ENCODE peak calls at places on chromosomes 12 and 14, in ten cellular contexts. X, W, G, O, A, Z, L, E, I and M are unnamed samples.

GRCh38 chr12:18261273-18261672 is at the start of gene PIK3C2G:
- DNase-seq in X (no peak), W (no peak), G (peak), O (no peak), A (no peak), Z (no peak), L (no peak), E (no peak), I (no peak), M (no peak)

GRCh38 chr14:65164068-65164824 is 61.9 kb upstream of the MAX start:
- DNase-seq in X (no peak), W (peak), G (no peak), O (peak), A (no peak), Z (no peak), L (peak), E (no peak), I (no peak), M (peak)

GRCh38 chr14:43003845-43004244 is 1397.2 kb downstream of the LRFN5 start:
- DNase-seq in X (peak), W (peak), G (no peak), O (no peak), A (no peak), Z (no peak), L (peak), E (no peak), I (no peak), M (peak)

GRCh38 chr14:31172084-31172483 is 35.5 kb downstream of the HECTD1 start:
- DNase-seq in X (peak), W (peak), G (no peak), O (no peak), A (no peak), Z (no peak), L (no peak), E (no peak), I (no peak), M (peak)

GRCh38 chr14:78403278-78403815 is 233.2 kb downstream of the NRXN3 start:
- DNase-seq in X (peak), W (no peak), G (no peak), O (no peak), A (no peak), Z (no peak), L (peak), E (no peak), I (no peak), M (peak)

GRCh38 chr14:75277796-75278421 is 719 bp upstream of the FOS start:
- DNase-seq in X (no peak), W (peak), G (no peak), O (no peak), A (no peak), Z (no peak), L (no peak), E (no peak), I (no peak), M (peak)

GRCh38 chr14:54169254-54169924 is 212.8 kb upstream of the BMP4 start:
- DNase-seq in X (peak), W (peak), G (no peak), O (no peak), A (no peak), Z (no peak), L (no peak), E (no peak), I (no peak), M (peak)

GRCh38 chr12:11765817-11766794 is 116.6 kb downstream of the ETV6 start:
- DNase-seq in X (peak), W (peak), G (no peak), O (no peak), A (peak), Z (no peak), L (peak), E (no peak), I (no peak), M (peak)

GRCh38 chr14:25178255-25178654 is 128.3 kb upstream of the STXBP6 start:
- DNase-seq in X (no peak), W (no peak), G (no peak), O (no peak), A (no peak), Z (no peak), L (no peak), E (no peak), I (no peak), M (no peak)

GRCh38 chr12:64792128-64792527 is 32.3 kb upstream of the TBC1D30 start:
- DNase-seq in X (no peak), W (no peak), G (no peak), O (no peak), A (no peak), Z (no peak), L (no peak), E (no peak), I (no peak), M (no peak)

GRCh38 chr14:26841920-26842741 is 244.3 kb upstream of the NOVA1 start:
- DNase-seq in X (peak), W (peak), G (peak), O (peak), A (peak), Z (no peak), L (peak), E (peak), I (peak), M (peak)

GRCh38 chr12:90246673-90247072 is 538.0 kb upstream of the ATP2B1 start:
- DNase-seq in X (no peak), W (no peak), G (no peak), O (no peak), A (no peak), Z (no peak), L (no peak), E (no peak), I (no peak), M (no peak)

GRCh38 chr12:51520576-51521325 is 70.3 kb upstream of the SCN8A start:
- DNase-seq in X (no peak), W (no peak), G (no peak), O (no peak), A (no peak), Z (no peak), L (no peak), E (no peak), I (no peak), M (no peak)

GRCh38 chr12:91577586-91578539 is 395.2 kb upstream of the DCN start:
- DNase-seq in X (peak), W (peak), G (no peak), O (peak), A (no peak), Z (no peak), L (peak), E (no peak), I (no peak), M (peak)

GRCh38 chr12:40107803-40108620 is 2.1 kb upstream of the SLC2A13 start:
- DNase-seq in X (no peak), W (no peak), G (no peak), O (no peak), A (no peak), Z (no peak), L (peak), E (no peak), I (no peak), M (no peak)
- TF ChIP-seq CTCF in X (no peak), W (no peak), G (no peak), O (no peak), A (no peak), Z (no peak), L (no peak), E (no peak), I (no peak), M (no peak)

GRCh38 chr12:97594236-97594635 is 131.6 kb downstream of the RMST start:
- DNase-seq in X (no peak), W (no peak), G (no peak), O (no peak), A (no peak), Z (no peak), L (no peak), E (no peak), I (no peak), M (no peak)

GRCh38 chr12:97595423-97595822 is 132.8 kb downstream of the RMST start:
- DNase-seq in X (no peak), W (no peak), G (no peak), O (no peak), A (no peak), Z (no peak), L (no peak), E (no peak), I (no peak), M (no peak)

DNA sequence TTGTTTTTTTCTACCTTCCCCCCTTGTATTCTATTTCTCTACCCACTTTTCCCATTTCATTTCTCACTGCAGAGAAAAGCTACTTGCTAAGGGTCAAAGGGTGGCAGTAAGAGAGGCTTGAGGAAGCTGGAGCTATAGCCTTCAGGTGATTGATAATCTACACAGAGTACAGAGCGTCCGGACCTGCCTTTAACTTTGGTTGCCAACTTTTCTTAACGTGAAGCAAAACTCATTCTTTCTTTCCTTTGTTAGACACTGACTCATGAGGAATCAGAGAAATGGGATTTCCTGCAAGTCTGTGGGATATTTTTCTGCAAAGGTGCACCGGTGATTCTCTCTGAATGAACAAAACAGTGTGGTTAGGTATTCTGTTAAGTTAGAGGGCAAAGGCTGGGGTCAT is 133.3 kb downstream of the RMST start:
- DNase-seq in X (no peak), W (no peak), G (no peak), O (no peak), A (no peak), Z (no peak), L (no peak), E (no peak), I (no peak), M (no peak)
- H3K4me3 ChIP-seq in X (no peak), W (no peak), G (no peak), O (no peak), A (no peak), Z (no peak), L (no peak), E (no peak), I (no peak), M (no peak)

GRCh38 chr14:94599656-94600004 is 12.6 kb upstream of the SERPINA3 start:
- DNase-seq in X (no peak), W (no peak), G (no peak), O (peak), A (no peak), Z (no peak), L (peak), E (no peak), I (peak), M (no peak)

GRCh38 chr14:94598816-94599655 is 13.2 kb upstream of the SERPINA3 start:
- DNase-seq in X (peak), W (peak), G (peak), O (peak), A (peak), Z (peak), L (peak), E (peak), I (peak), M (peak)

GRCh38 chr14:94600148-94600545 is 12.0 kb upstream of the SERPINA3 start:
- DNase-seq in X (no peak), W (no peak), G (no peak), O (no peak), A (no peak), Z (no peak), L (no peak), E (no peak), I (no peak), M (no peak)

GRCh38 chr14:94597788-94598187 is 14.4 kb upstream of the SERPINA3 start:
- DNase-seq in X (no peak), W (no peak), G (no peak), O (no peak), A (no peak), Z (no peak), L (no peak), E (no peak), I (no peak), M (no peak)

DNA sequence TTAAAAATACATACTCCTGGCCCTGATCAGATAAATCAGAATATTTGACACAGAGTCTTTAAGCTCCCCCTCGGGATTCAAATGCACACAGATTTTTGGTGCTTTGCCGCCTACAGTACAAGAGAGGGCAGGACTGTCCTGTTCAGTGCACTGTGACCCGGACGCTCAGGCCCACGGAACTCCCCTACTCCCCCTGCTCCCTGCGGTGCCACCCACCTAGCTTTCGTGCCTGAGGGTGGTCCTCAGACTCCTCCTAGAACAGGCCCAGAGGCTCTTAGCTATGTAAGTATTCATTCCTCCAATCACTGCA is 13.7 kb upstream of the SERPINA3 start:
- DNase-seq in X (no peak), W (no peak), G (no peak), O (no peak), A (no peak), Z (no peak), L (no peak), E (no peak), I (no peak), M (no peak)
- TF ChIP-seq CTCF in X (no peak), W (no peak), G (no peak), O (no peak), A (no peak), Z (no peak), L (no peak), E (no peak), I (no peak), M (no peak)

GRCh38 chr14:90381011-90381790 is 15.6 kb upstream of the CALM1 start:
- DNase-seq in X (no peak), W (no peak), G (peak), O (no peak), A (no peak), Z (no peak), L (peak), E (peak), I (no peak), M (peak)
- H3K4me3 ChIP-seq in X (no peak), W (no peak), G (peak), O (no peak), A (no peak), Z (peak), L (no peak), E (peak), I (peak), M (no peak)

DNA sequence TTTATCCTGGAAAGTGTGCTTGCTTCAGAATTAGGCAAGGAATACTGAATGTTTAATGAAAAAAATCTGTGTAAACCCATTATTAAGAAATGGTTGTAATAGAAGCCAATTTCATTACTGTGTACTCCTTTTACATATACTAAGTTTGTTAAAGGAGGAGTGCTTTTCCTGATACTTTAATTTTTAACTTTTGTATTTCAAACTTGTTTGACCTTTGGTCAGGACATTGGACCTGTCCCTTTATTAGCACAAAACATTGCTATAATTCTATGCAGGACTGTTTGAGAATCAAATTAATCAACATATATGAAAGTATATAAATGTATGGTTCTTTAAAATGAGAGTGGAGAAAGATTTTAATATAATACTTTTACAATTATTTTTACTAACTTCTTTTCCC is 659.6 kb downstream of the TMTC2 start:
- DNase-seq in X (no peak), W (no peak), G (no peak), O (no peak), A (no peak), Z (no peak), L (no peak), E (no peak), I (no peak), M (no peak)
- TF ChIP-seq CTCF in X (no peak), W (no peak), G (no peak), O (no peak), A (no peak), Z (no peak), L (no peak), E (no peak), I (no peak), M (no peak)

GRCh38 chr12:52946797-52947547 is 1.9 kb upstream of the KRT18 start:
- DNase-seq in X (peak), W (no peak), G (peak), O (no peak), A (no peak), Z (no peak), L (no peak), E (no peak), I (no peak), M (peak)
- H3K4me3 ChIP-seq in X (no peak), W (no peak), G (no peak), O (no peak), A (no peak), Z (no peak), L (no peak), E (no peak), I (no peak), M (no peak)

GRCh38 chr12:97177482-97177881 is 270.4 kb downstream of the NEDD1 start:
- DNase-seq in X (peak), W (no peak), G (no peak), O (no peak), A (no peak), Z (no peak), L (no peak), E (no peak), I (no peak), M (no peak)

GRCh38 chr12:97182719-97183118 is 275.7 kb downstream of the NEDD1 start:
- DNase-seq in X (no peak), W (no peak), G (no peak), O (no peak), A (no peak), Z (no peak), L (no peak), E (no peak), I (no peak), M (no peak)

DNA sequence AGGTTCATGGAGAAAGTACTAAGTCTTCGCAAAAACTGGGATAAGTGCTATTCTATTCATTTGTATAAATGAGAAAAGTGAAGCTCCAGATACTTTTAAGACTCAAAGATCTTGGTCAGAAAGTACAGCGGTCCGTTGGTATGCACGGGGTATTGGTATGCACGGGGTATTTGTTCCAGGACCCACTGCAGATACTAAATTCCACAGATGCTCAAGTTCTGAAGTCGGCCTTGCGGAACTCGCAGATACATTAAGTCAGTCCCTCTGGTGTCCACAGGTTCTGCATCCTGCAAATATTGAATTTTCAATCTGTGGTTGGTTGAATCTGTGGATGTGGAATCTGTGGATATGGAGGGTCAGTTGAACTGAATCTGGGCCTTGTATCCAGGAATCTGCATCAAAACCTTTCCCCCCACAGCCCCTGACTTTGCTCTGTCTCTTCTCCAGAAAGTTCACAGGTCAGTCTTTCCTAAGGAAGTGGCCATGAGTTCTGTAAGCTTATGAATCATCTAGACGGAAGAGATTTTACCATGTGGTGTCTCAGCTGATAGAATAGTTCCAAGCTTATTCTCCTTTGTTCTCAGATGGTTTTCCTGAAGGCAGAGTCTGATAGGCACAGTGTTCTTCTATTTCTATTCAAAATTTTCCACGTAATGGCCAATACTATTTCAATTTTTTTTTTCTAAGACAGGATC is 274.7 kb downstream of the NEDD1 start:
- DNase-seq in X (peak), W (no peak), G (no peak), O (no peak), A (no peak), Z (no peak), L (no peak), E (no peak), I (no peak), M (no peak)
- TF ChIP-seq CTCF in X (no peak), W (no peak), G (no peak), O (no peak), A (no peak), Z (no peak), L (no peak), E (no peak), I (no peak), M (no peak)